ENCODE peak calls at places on chromosomes 6 and 20, in four cellular contexts. One of them, this sample, is unnamed.
A peak's percentile ranks its signal among the peaks of the same experiment; 100 is the strongest.

GRCh38 chr20:22455259-22455658 is 129.1 kb downstream of the FOXA2 start:
- DNase-seq in K562: no peak
- DNase-seq in HepG2: no peak
- DNase-seq in WTC11: no peak
- DNase-seq in this sample: no peak

GRCh38 chr20:63317601-63318291 is 24.8 kb downstream of the COL20A1 start:
- DNase-seq in K562: no peak
- DNase-seq in HepG2: no peak
- DNase-seq in WTC11: no peak
- DNase-seq in this sample: no peak

GRCh38 chr20:47113362-47114118 is 218.9 kb downstream of the EYA2 start:
- DNase-seq in K562: no peak
- DNase-seq in HepG2: peak; percentile 16
- DNase-seq in WTC11: no peak
- DNase-seq in this sample: no peak

GRCh38 chr20:21361266-21361665 is 36.1 kb downstream of the NKX2-4 start:
- DNase-seq in K562: no peak
- DNase-seq in HepG2: no peak
- DNase-seq in WTC11: no peak
- DNase-seq in this sample: no peak

GRCh38 chr20:39310363-39311037 is 348.4 kb downstream of the DHX35 start:
- DNase-seq in K562: no peak
- DNase-seq in HepG2: no peak
- DNase-seq in WTC11: peak; percentile 15
- DNase-seq in this sample: no peak

GRCh38 chr6:113381957-113382356 is 475.2 kb upstream of the MARCKS start:
- DNase-seq in K562: no peak
- DNase-seq in HepG2: no peak
- DNase-seq in WTC11: no peak
- DNase-seq in this sample: no peak

GRCh38 chr6:117414770-117415169 is 11.0 kb downstream of the ROS1 start:
- DNase-seq in K562: no peak
- DNase-seq in HepG2: peak; percentile 61
- DNase-seq in WTC11: no peak
- DNase-seq in this sample: no peak

GRCh38 chr6:32110632-32111031 is 1.5 kb upstream of the TNXB start:
- DNase-seq in K562: no peak
- DNase-seq in HepG2: no peak
- DNase-seq in WTC11: no peak
- DNase-seq in this sample: no peak

GRCh38 chr6:55528624-55529023 is 50.4 kb downstream of the HMGCLL1 start:
- DNase-seq in K562: no peak
- DNase-seq in HepG2: peak; percentile 43
- DNase-seq in WTC11: no peak
- DNase-seq in this sample: peak; percentile 19

GRCh38 chr20:47024461-47024937 is 129.9 kb downstream of the EYA2 start:
- DNase-seq in K562: no peak
- DNase-seq in HepG2: no peak
- DNase-seq in WTC11: no peak
- DNase-seq in this sample: no peak

GRCh38 chr6:113949499-113949898 is 21.4 kb downstream of the HDAC2 start:
- DNase-seq in K562: no peak
- DNase-seq in HepG2: no peak
- DNase-seq in WTC11: no peak
- DNase-seq in this sample: no peak

GRCh38 chr20:22248052-22248667 is 336.2 kb downstream of the FOXA2 start:
- DNase-seq in K562: no peak
- DNase-seq in HepG2: peak; percentile 35
- DNase-seq in WTC11: peak; percentile 49
- DNase-seq in this sample: peak; percentile 17

GRCh38 chr6:158002951-158003853 is 21.5 kb downstream of the SYNJ2 start:
- DNase-seq in K562: no peak
- DNase-seq in HepG2: no peak
- DNase-seq in WTC11: no peak
- DNase-seq in this sample: no peak

GRCh38 chr6:36753671-36754485 is 56.3 kb downstream of the RAB44 start:
- DNase-seq in K562: no peak
- DNase-seq in HepG2: no peak
- DNase-seq in WTC11: no peak
- DNase-seq in this sample: no peak

GRCh38 chr6:35948725-35949124 is 27.8 kb upstream of the SRPK1 start:
- DNase-seq in K562: no peak
- DNase-seq in HepG2: peak; percentile 38
- DNase-seq in WTC11: peak; percentile 49
- DNase-seq in this sample: no peak

GRCh38 chr20:4152696-4153235 is 137.4 kb upstream of the RNF24 start:
- DNase-seq in K562: no peak
- DNase-seq in HepG2: no peak
- DNase-seq in WTC11: no peak
- DNase-seq in this sample: no peak

GRCh38 chr20:12053348-12053747 is 135.7 kb downstream of the BTBD3 start:
- DNase-seq in K562: no peak
- DNase-seq in HepG2: peak; percentile 23
- DNase-seq in WTC11: no peak
- DNase-seq in this sample: no peak

GRCh38 chr20:9978395-9979004 is 56.3 kb upstream of the ANKEF1 start:
- DNase-seq in K562: no peak
- DNase-seq in HepG2: peak; percentile 82
- DNase-seq in WTC11: no peak
- DNase-seq in this sample: peak; percentile 52

GRCh38 chr6:112330877-112331260 is 16.3 kb upstream of the RFPL4B start:
- DNase-seq in K562: no peak
- DNase-seq in HepG2: no peak
- DNase-seq in WTC11: no peak
- DNase-seq in this sample: no peak

GRCh38 chr6:30322527-30323501 is 3.9 kb upstream of the TRIM39 start:
- DNase-seq in K562: peak; percentile 44
- DNase-seq in HepG2: no peak
- DNase-seq in WTC11: peak; percentile 21
- DNase-seq in this sample: no peak

GRCh38 chr6:141726158-141726557 is 406.6 kb upstream of the GJE1 start:
- DNase-seq in K562: no peak
- DNase-seq in HepG2: no peak
- DNase-seq in WTC11: no peak
- DNase-seq in this sample: no peak

GRCh38 chr6:154593122-154593521 is 82.6 kb upstream of the CNKSR3 start:
- DNase-seq in K562: peak; percentile 44
- DNase-seq in HepG2: peak; percentile 16
- DNase-seq in WTC11: no peak
- DNase-seq in this sample: peak; percentile 80

GRCh38 chr6:27161946-27162603 is 85.4 kb upstream of the PRSS16 start:
- DNase-seq in K562: peak; percentile 51
- DNase-seq in HepG2: peak; percentile 27
- DNase-seq in WTC11: no peak
- DNase-seq in this sample: peak; percentile 20

GRCh38 chr20:33689493-33689892 is 3.3 kb upstream of the E2F1 start:
- DNase-seq in K562: no peak
- DNase-seq in HepG2: no peak
- DNase-seq in WTC11: no peak
- DNase-seq in this sample: no peak

GRCh38 chr6:158725704-158726103 is 75.8 kb downstream of the SYTL3 start:
- DNase-seq in K562: no peak
- DNase-seq in HepG2: no peak
- DNase-seq in WTC11: no peak
- DNase-seq in this sample: no peak

GRCh38 chr6:152948150-152948768 is 34.6 kb downstream of the FBXO5 start:
- DNase-seq in K562: no peak
- DNase-seq in HepG2: peak; percentile 54
- DNase-seq in WTC11: no peak
- DNase-seq in this sample: peak; percentile 52

GRCh38 chr6:21836292-21836691 is 242.7 kb downstream of the SOX4 start:
- DNase-seq in K562: no peak
- DNase-seq in HepG2: no peak
- DNase-seq in WTC11: no peak
- DNase-seq in this sample: no peak

GRCh38 chr6:118283759-118284158 is 264.3 kb upstream of the PLN start:
- DNase-seq in K562: peak; percentile 44
- DNase-seq in HepG2: peak; percentile 59
- DNase-seq in WTC11: peak; percentile 19
- DNase-seq in this sample: peak; percentile 57

GRCh38 chr6:133606833-133607232 is 282.1 kb upstream of the TCF21 start:
- DNase-seq in K562: no peak
- DNase-seq in HepG2: no peak
- DNase-seq in WTC11: no peak
- DNase-seq in this sample: no peak

GRCh38 chr20:25037288-25038102 is 20.4 kb downstream of the ACSS1 start:
- DNase-seq in K562: no peak
- DNase-seq in HepG2: no peak
- DNase-seq in WTC11: no peak
- DNase-seq in this sample: no peak

GRCh38 chr6:136751478-136751956 is 40.8 kb downstream of the MAP3K5 start:
- DNase-seq in K562: no peak
- DNase-seq in HepG2: no peak
- DNase-seq in WTC11: no peak
- DNase-seq in this sample: no peak

GRCh38 chr6:150894191-150894744 is 28.8 kb downstream of the MTHFD1L start:
- DNase-seq in K562: no peak
- DNase-seq in HepG2: no peak
- DNase-seq in WTC11: no peak
- DNase-seq in this sample: no peak

GRCh38 chr20:44031822-44032582 is 117.3 kb downstream of the TOX2 start:
- DNase-seq in K562: no peak
- DNase-seq in HepG2: no peak
- DNase-seq in WTC11: no peak
- DNase-seq in this sample: no peak

GRCh38 chr20:16703570-16703969 is 26.3 kb upstream of the SNRPB2 start:
- DNase-seq in K562: no peak
- DNase-seq in HepG2: no peak
- DNase-seq in WTC11: no peak
- DNase-seq in this sample: no peak

GRCh38 chr6:6823568-6824224 is 235.2 kb downstream of the LY86 start:
- DNase-seq in K562: no peak
- DNase-seq in HepG2: no peak
- DNase-seq in WTC11: no peak
- DNase-seq in this sample: no peak

GRCh38 chr6:50381106-50381415 is 331.3 kb upstream of the DEFB112 start:
- DNase-seq in K562: no peak
- DNase-seq in HepG2: no peak
- DNase-seq in WTC11: peak; percentile 59
- DNase-seq in this sample: peak; percentile 6

GRCh38 chr20:37941332-37941731 is 38.4 kb downstream of the VSTM2L start:
- DNase-seq in K562: peak; percentile 66
- DNase-seq in HepG2: peak; percentile 69
- DNase-seq in WTC11: peak; percentile 50
- DNase-seq in this sample: peak; percentile 32
- TF ChIP-seq ELF4 in K562: no peak
- TF ChIP-seq ELF4 in HepG2: no peak
- TF ChIP-seq ELF4 in WTC11: no peak
- TF ChIP-seq ELF4 in this sample: no peak

GRCh38 chr20:1199981-1200380 is 3.3 kb upstream of the C20orf202 start:
- DNase-seq in K562: no peak
- DNase-seq in HepG2: no peak
- DNase-seq in WTC11: no peak
- DNase-seq in this sample: no peak
- TF ChIP-seq ELF4 in K562: no peak
- TF ChIP-seq ELF4 in HepG2: no peak
- TF ChIP-seq ELF4 in WTC11: no peak
- TF ChIP-seq ELF4 in this sample: no peak

GRCh38 chr6:3912366-3913076 is 63.3 kb downstream of the FAM50B start:
- DNase-seq in K562: no peak
- DNase-seq in HepG2: peak; percentile 30
- DNase-seq in WTC11: no peak
- DNase-seq in this sample: no peak

GRCh38 chr6:3910264-3910663 is 61.1 kb downstream of the FAM50B start:
- DNase-seq in K562: no peak
- DNase-seq in HepG2: no peak
- DNase-seq in WTC11: no peak
- DNase-seq in this sample: no peak

GRCh38 chr6:3913077-3913957 is 64.1 kb downstream of the FAM50B start:
- DNase-seq in K562: peak; percentile 73
- DNase-seq in HepG2: peak; percentile 99
- DNase-seq in WTC11: no peak
- DNase-seq in this sample: peak; percentile 23

GRCh38 chr6:3911130-3911529 is 62.0 kb downstream of the FAM50B start:
- DNase-seq in K562: no peak
- DNase-seq in HepG2: no peak
- DNase-seq in WTC11: no peak
- DNase-seq in this sample: no peak

DNA sequence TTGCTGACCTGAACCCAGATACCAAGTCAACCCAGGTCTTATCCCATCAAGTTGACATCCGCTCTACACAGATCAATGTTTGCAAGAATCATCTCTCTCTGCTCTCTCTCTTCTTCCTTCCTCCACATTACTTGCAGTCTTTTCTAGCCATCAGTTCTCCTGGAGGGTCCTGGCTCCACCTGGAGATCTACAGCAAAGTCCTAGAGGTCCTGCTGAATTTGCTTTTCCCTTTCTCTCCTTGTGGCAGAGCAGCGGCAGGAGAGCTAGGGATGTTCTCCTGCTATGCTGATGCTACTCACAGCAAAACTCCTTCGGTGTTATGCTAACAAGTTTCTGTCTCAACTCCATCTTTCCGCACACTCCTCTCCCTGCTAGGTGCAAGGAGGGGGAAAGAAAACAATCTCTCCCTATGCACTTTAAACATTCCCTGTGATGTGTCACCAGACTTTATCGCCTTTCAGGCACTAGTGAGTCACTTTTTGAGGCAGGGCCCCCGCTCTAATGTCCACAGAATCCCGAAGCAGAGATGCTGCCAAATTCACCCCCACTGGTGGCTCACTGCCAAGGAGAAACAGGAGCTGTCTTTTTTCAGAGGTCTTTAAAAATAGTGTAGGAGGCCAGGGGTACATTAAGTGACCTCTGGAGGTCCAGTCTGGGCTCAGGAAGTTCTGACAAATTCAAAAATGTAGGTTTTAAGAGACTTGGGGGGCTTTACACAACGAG is 62.6 kb downstream of the FAM50B start:
- DNase-seq in K562: peak; percentile 73
- DNase-seq in HepG2: peak; percentile 93
- DNase-seq in WTC11: no peak
- DNase-seq in this sample: peak; percentile 21
- TF ChIP-seq ELF4 in K562: no peak
- TF ChIP-seq ELF4 in HepG2: no peak
- TF ChIP-seq ELF4 in WTC11: no peak
- TF ChIP-seq ELF4 in this sample: no peak

GRCh38 chr6:46090115-46091079 is 39.4 kb upstream of the ENPP4 start:
- DNase-seq in K562: peak; percentile 72
- DNase-seq in HepG2: peak; percentile 50
- DNase-seq in WTC11: peak; percentile 50
- DNase-seq in this sample: peak; percentile 72
- TF ChIP-seq ELF4 in K562: no peak
- TF ChIP-seq ELF4 in HepG2: no peak
- TF ChIP-seq ELF4 in WTC11: no peak
- TF ChIP-seq ELF4 in this sample: no peak

GRCh38 chr6:81451787-81452186 is 300.7 kb downstream of the TENT5A start:
- DNase-seq in K562: no peak
- DNase-seq in HepG2: peak; percentile 69
- DNase-seq in WTC11: no peak
- DNase-seq in this sample: peak; percentile 6
- TF ChIP-seq ELF4 in K562: no peak
- TF ChIP-seq ELF4 in HepG2: no peak
- TF ChIP-seq ELF4 in WTC11: no peak
- TF ChIP-seq ELF4 in this sample: no peak

GRCh38 chr6:63706630-63707029 is 71.0 kb downstream of the PHF3 start:
- DNase-seq in K562: no peak
- DNase-seq in HepG2: no peak
- DNase-seq in WTC11: no peak
- DNase-seq in this sample: no peak
- TF ChIP-seq ELF4 in K562: no peak
- TF ChIP-seq ELF4 in HepG2: no peak
- TF ChIP-seq ELF4 in WTC11: no peak
- TF ChIP-seq ELF4 in this sample: no peak